ENCODE peak calls at places on chromosomes 4 and X, in five cellular contexts. V, D, B, Z and N are unnamed samples.

GRCh38 chr4:168569066-168569908 is 72.4 kb downstream of the PALLD start:
- DNase-seq in V (no peak), D (no peak), B (peak; percentile 18), Z (no peak), N (no peak)

GRCh38 chr4:139301821-139302611 is at the start of gene NDUFC1:
- DNase-seq in V (no peak), D (peak; percentile 67), B (peak; percentile 62), Z (peak; percentile 55), N (peak; percentile 41)

GRCh38 chrX:142084611-142085010 is 120.5 kb downstream of the MAGEC2 start:
- DNase-seq in V (no peak), D (no peak), B (no peak), Z (no peak), N (no peak)

GRCh38 chrX:83819304-83819703 is 41.6 kb upstream of the CYLC1 start:
- DNase-seq in V (no peak), D (no peak), B (no peak), Z (no peak), N (no peak)

GRCh38 chr4:77917601-77918000 is 55.0 kb downstream of the MRPL1 start:
- DNase-seq in V (no peak), D (no peak), B (no peak), Z (no peak), N (no peak)

GRCh38 chr4:19832388-19832787 is 419.3 kb upstream of the SLIT2 start:
- DNase-seq in V (no peak), D (no peak), B (no peak), Z (no peak), N (no peak)

GRCh38 chr4:73603307-73603710 is 16.9 kb downstream of the RASSF6 start:
- DNase-seq in V (no peak), D (peak; percentile 25), B (peak; percentile 78), Z (peak; percentile 21), N (no peak)

GRCh38 chr4:140127422-140127821 is 26.6 kb downstream of the MAML3 start:
- DNase-seq in V (no peak), D (no peak), B (no peak), Z (no peak), N (no peak)

GRCh38 chrX:136495043-136495442 is 2.3 kb upstream of the HTATSF1 start:
- DNase-seq in V (no peak), D (no peak), B (no peak), Z (no peak), N (no peak)

GRCh38 chr4:2245787-2246275 is 3.9 kb upstream of the HAUS3 start:
- DNase-seq in V (no peak), D (peak; percentile 5), B (no peak), Z (peak; percentile 9), N (no peak)

GRCh38 chrX:30971761-30972603 is 82.9 kb upstream of the TAB3 start:
- DNase-seq in V (no peak), D (peak; percentile 54), B (peak; percentile 53), Z (peak; percentile 50), N (no peak)